ENCODE peak calls at places on chromosomes 3 and 15, in six cellular contexts. G is esophagus muscularis mucosa, C is left ventricle myocardium inferior, Q is sigmoid colon, R is thoracic aorta, K is A549. I is an unnamed sample.

GRCh38 chr3:99534951-99535704 is 103.3 kb upstream of the COL8A1 start:
- DNase-seq in C (no peak), G (no peak), Q (no peak), K (no peak), R (no peak), I (peak)

GRCh38 chr15:52148409-52148808 is 35.8 kb upstream of the BCL2L10 start:
- DNase-seq in K (no peak), C (no peak), Q (no peak), R (no peak), G (no peak), I (peak)

GRCh38 chr15:34760909-34761308 is 6.1 kb upstream of the GJD2 start:
- DNase-seq in K (no peak), R (no peak), C (no peak), G (no peak), Q (no peak), I (no peak)

GRCh38 chr3:195891431-195892104 is 16.8 kb downstream of the TNK2 start:
- DNase-seq in C (no peak), K (no peak), Q (no peak), G (no peak), R (no peak), I (no peak)

GRCh38 chr15:20351448-20351961 is 190.1 kb downstream of the GOLGA6L6 start:
- DNase-seq in K (peak), G (no peak), C (no peak), Q (peak), R (no peak), I (no peak)

GRCh38 chr3:26437678-26438077 is 184.9 kb upstream of the LRRC3B start:
- DNase-seq in Q (no peak), C (no peak), R (no peak), G (no peak), K (peak), I (peak)

GRCh38 chr3:40024526-40024925 is 215.1 kb downstream of the MYRIP start:
- DNase-seq in Q (no peak), R (no peak), C (no peak), G (peak), K (no peak), I (no peak)

GRCh38 chr3:194089357-194090177 is 46.4 kb upstream of the HES1 start:
- DNase-seq in C (peak), G (peak), K (peak), R (peak), Q (peak), I (peak)

GRCh38 chr15:31291048-31291578 is 35.5 kb upstream of the KLF13 start:
- DNase-seq in R (no peak), G (no peak), C (no peak), Q (no peak), K (no peak), I (no peak)

GRCh38 chr15:59688383-59688887 is 685 bp downstream of the BNIP2 start:
- DNase-seq in R (no peak), K (peak), G (no peak), C (no peak), Q (peak), I (peak)

GRCh38 chr3:37905987-37906674 is 44.5 kb downstream of the CTDSPL start:
- DNase-seq in C (no peak), Q (no peak), K (no peak), G (no peak), R (no peak), I (peak)

GRCh38 chr3:156135921-156136655 is 15.7 kb downstream of the KCNAB1 start:
- DNase-seq in R (no peak), G (peak), K (peak), Q (no peak), C (no peak), I (no peak)

GRCh38 chr3:2300938-2301337 is 202.3 kb downstream of the CNTN4 start:
- DNase-seq in K (no peak), G (no peak), C (no peak), R (no peak), Q (no peak), I (no peak)

GRCh38 chr15:25175033-25175788 is 220.4 kb downstream of the SNRPN start:
- DNase-seq in C (peak), K (no peak), G (peak), Q (no peak), R (no peak), I (no peak)

GRCh38 chr3:8713901-8714759 is 19.5 kb upstream of the CAV3 start:
- DNase-seq in G (no peak), Q (no peak), R (no peak), K (peak), C (no peak), I (no peak)

GRCh38 chr3:95341314-95341713 is 1278.5 kb downstream of the NSUN3 start:
- DNase-seq in R (no peak), Q (no peak), C (no peak), K (no peak), G (no peak), I (no peak)

GRCh38 chr15:83396071-83396470 is 51.1 kb upstream of the SH3GL3 start:
- DNase-seq in K (no peak), R (no peak), C (no peak), G (no peak), Q (no peak), I (no peak)

GRCh38 chr3:39067286-39067685 is 15.5 kb downstream of the WDR48 start:
- DNase-seq in K (no peak), Q (no peak), C (no peak), R (no peak), G (no peak), I (no peak)

GRCh38 chr3:12658593-12659058 is 5.3 kb downstream of the RAF1 start:
- DNase-seq in C (no peak), K (no peak), Q (no peak), G (no peak), R (no peak), I (peak)

GRCh38 chr3:83928391-83928790 is 1030.4 kb upstream of the CADM2 start:
- DNase-seq in C (no peak), K (peak), R (no peak), G (no peak), Q (no peak), I (no peak)

GRCh38 chr3:183114779-183115178 is 15.5 kb upstream of the MCCC1 start:
- DNase-seq in G (no peak), C (no peak), R (no peak), K (no peak), Q (no peak), I (no peak)

GRCh38 chr15:66477011-66477410 is 20.6 kb downstream of the SNAPC5 start:
- DNase-seq in C (no peak), R (no peak), K (no peak), G (no peak), Q (no peak), I (no peak)

GRCh38 chr3:149016669-149017541 is 25.6 kb downstream of the GYG1 start:
- DNase-seq in C (no peak), G (no peak), Q (no peak), R (no peak), K (no peak), I (peak)

GRCh38 chr3:50304601-50305000 is 1.2 kb upstream of the HYAL1 start:
- DNase-seq in K (no peak), Q (no peak), G (no peak), C (no peak), R (no peak), I (no peak)

GRCh38 chr3:190089711-190090110 is 31.0 kb downstream of the P3H2 start:
- DNase-seq in G (no peak), C (no peak), Q (no peak), R (no peak), K (no peak), I (no peak)

GRCh38 chr3:53083496-53083895 is 37.6 kb upstream of the SFMBT1 start:
- DNase-seq in R (no peak), C (peak), Q (peak), K (no peak), G (no peak), I (peak)

GRCh38 chr3:172514678-172515077 is 8.6 kb downstream of the TNFSF10 start:
- DNase-seq in K (no peak), C (no peak), Q (no peak), G (no peak), R (no peak), I (no peak)

GRCh38 chr3:114899186-114899931 is 247.7 kb downstream of the ZBTB20 start:
- DNase-seq in C (no peak), K (peak), R (no peak), Q (no peak), G (no peak), I (no peak)

GRCh38 chr3:55569033-55569518 is 82.0 kb upstream of the WNT5A start:
- DNase-seq in C (no peak), K (no peak), R (no peak), Q (no peak), G (no peak), I (no peak)

GRCh38 chr3:13648060-13648743 is 99.3 kb downstream of the FBLN2 start:
- DNase-seq in R (peak), Q (peak), K (peak), G (peak), C (peak), I (peak)

GRCh38 chr3:126340081-126340511 is 17.1 kb downstream of the KLF15 start:
- DNase-seq in K (no peak), C (peak), G (no peak), Q (peak), R (peak), I (no peak)

GRCh38 chr3:11138371-11138770 is 15.9 kb upstream of the HRH1 start:
- DNase-seq in K (no peak), G (no peak), Q (no peak), C (no peak), R (no peak), I (no peak)

GRCh38 chr3:168053115-168053514 is 42.6 kb downstream of the GOLIM4 start:
- DNase-seq in K (no peak), R (no peak), G (no peak), C (no peak), Q (no peak), I (no peak)

GRCh38 chr3:14376348-14377043 is 25.9 kb upstream of the SLC6A6 start:
- DNase-seq in C (no peak), R (no peak), Q (no peak), K (no peak), G (no peak), I (no peak)

GRCh38 chr15:83119968-83120581 is 12.6 kb downstream of the TM6SF1 start:
- DNase-seq in G (peak), Q (no peak), R (no peak), K (no peak), C (no peak), I (no peak)

GRCh38 chr3:13776253-13777050 is 103.4 kb downstream of the WNT7A start:
- DNase-seq in G (no peak), Q (no peak), C (no peak), R (no peak), K (no peak), I (no peak)

GRCh38 chr15:66494262-66494661 is 3.3 kb downstream of the SNAPC5 start:
- DNase-seq in Q (no peak), R (no peak), C (no peak), G (no peak), K (no peak), I (no peak)

GRCh38 chr3:8147726-8148125 is 353.9 kb upstream of the LMCD1 start:
- DNase-seq in C (no peak), Q (no peak), K (no peak), R (no peak), G (no peak), I (no peak)

GRCh38 chr3:38646630-38647029 is 2.9 kb downstream of the SCN5A start:
- DNase-seq in C (no peak), G (peak), Q (peak), R (no peak), K (peak), I (peak)

GRCh38 chr15:101050647-101051290 is 131.6 kb downstream of the LRRK1 start:
- DNase-seq in R (no peak), G (peak), C (no peak), Q (peak), K (no peak), I (no peak)

GRCh38 chr15:99435138-99435695 is 130.6 kb upstream of the MEF2A start:
- DNase-seq in R (no peak), C (no peak), Q (peak), K (no peak), G (no peak), I (no peak)
- TF ChIP-seq CTCF in R (no peak), C (no peak), Q (no peak), K (no peak), G (no peak), I (no peak)

GRCh38 chr15:62896380-62896866 is 146.1 kb upstream of the TPM1 start:
- DNase-seq in Q (no peak), C (no peak), R (no peak), K (peak), G (no peak), I (no peak)

GRCh38 chr15:62897634-62898033 is 144.9 kb upstream of the TPM1 start:
- DNase-seq in Q (no peak), C (no peak), G (no peak), R (no peak), K (no peak), I (no peak)

GRCh38 chr15:62895905-62896316 is 146.6 kb upstream of the TPM1 start:
- DNase-seq in G (no peak), R (no peak), Q (no peak), K (peak), C (no peak), I (peak)

GRCh38 chr15:62895139-62895866 is 147.2 kb upstream of the TPM1 start:
- DNase-seq in G (no peak), C (no peak), R (no peak), K (peak), Q (no peak), I (peak)

GRCh38 chr15:62896969-62897486 is 145.5 kb upstream of the TPM1 start:
- DNase-seq in G (peak), R (peak), K (peak), C (peak), Q (peak), I (peak)
- H3K4me3 ChIP-seq in G (peak), R (peak), K (peak), C (peak), Q (no peak), I (no peak)

DNA sequence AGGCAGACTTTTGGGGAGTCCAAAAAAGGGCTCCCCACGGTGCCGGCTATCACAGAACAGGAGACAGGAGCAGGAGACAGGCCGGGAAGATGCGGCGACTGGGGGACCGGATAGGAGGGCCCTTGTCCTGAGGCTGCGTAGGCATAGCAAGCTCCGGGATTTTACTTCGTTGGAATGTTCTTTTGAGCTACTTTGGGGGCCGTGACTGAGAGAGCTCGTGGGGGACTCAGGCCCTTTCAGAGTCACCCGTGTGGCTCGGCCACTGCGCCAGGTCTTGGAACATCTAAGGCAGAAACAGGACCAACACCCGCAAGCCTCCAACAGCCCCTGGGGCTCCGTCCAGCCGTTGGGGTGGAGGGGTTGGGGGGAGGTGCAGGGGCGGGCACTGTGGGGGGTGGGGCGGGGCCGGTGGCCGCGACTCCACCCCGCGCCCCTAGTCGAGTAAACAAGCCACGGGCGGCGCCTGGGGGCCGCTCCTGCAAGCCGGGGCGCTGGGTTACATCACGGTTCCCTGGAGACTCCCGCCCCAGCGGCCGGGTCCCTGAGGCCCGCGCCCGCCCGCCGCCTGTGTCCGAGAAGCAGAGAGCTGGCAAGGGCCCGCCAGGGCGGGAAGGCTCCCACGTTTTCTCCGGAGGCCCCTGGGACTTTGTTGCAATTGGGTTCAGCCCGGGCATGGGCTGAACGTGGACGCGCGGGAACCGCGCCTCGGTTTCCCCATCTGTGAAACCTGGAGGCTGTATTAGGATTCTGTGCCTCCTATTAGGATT is 23.3 kb upstream of the C15orf39 start:
- DNase-seq in K (no peak), Q (peak), G (no peak), C (peak), R (no peak), I (peak)
- TF ChIP-seq CTCF in K (no peak), Q (no peak), G (no peak), C (no peak), R (no peak), I (no peak)

GRCh38 chr3:147411235-147411607 is 2.1 kb downstream of the ZIC1 start:
- DNase-seq in K (no peak), R (no peak), Q (no peak), G (peak), C (no peak), I (no peak)
- H3K4me3 ChIP-seq in K (peak), R (peak), Q (no peak), G (peak), C (peak), I (peak)

DNA sequence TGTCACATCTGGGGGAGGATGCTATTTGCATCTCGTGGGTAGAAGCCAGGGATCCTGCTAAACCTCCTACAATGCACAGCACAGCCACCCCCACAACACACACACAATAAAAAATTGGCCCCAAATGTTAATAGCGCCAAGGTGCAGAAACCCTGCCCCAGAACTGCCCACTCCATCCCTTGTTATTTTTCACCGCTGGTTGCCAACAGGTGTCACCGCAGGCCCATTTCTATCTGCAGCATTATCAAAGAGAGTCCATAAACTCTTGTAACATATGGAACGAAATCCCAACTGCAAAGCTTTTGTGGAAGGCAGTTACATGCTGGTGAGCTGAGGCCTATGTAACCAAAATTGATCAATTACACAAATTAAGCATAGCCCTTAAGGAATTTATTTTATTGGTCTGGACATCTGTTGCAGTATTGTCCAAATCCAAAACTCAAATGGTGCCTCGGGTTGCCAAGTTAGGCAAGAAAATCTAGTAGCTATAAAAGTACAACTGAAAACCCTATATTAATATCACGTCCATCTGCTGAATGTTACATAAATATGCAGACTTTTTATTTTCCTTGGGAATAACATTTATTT is 66.2 kb downstream of the SAMMSON start:
- DNase-seq in R (no peak), K (peak), G (no peak), C (no peak), Q (no peak), I (no peak)
- TF ChIP-seq CTCF in R (no peak), K (peak), G (no peak), C (no peak), Q (no peak), I (no peak)

GRCh38 chr15:90413411-90414379 is 25.7 kb downstream of the IQGAP1 start:
- DNase-seq in Q (no peak), K (peak), C (no peak), R (no peak), G (no peak), I (peak)
- H3K4me3 ChIP-seq in Q (no peak), K (no peak), C (peak), R (peak), G (no peak), I (peak)

GRCh38 chr3:143731776-143732175 is 116.5 kb downstream of the SLC9A9 start:
- DNase-seq in K (no peak), Q (no peak), G (no peak), R (no peak), C (no peak), I (no peak)

GRCh38 chr3:143731304-143731703 is 117.0 kb downstream of the SLC9A9 start:
- DNase-seq in Q (no peak), G (no peak), R (no peak), C (no peak), K (no peak), I (no peak)

GRCh38 chr3:143726727-143727126 is 121.5 kb downstream of the SLC9A9 start:
- DNase-seq in C (no peak), K (no peak), Q (no peak), R (no peak), G (no peak), I (peak)

DNA sequence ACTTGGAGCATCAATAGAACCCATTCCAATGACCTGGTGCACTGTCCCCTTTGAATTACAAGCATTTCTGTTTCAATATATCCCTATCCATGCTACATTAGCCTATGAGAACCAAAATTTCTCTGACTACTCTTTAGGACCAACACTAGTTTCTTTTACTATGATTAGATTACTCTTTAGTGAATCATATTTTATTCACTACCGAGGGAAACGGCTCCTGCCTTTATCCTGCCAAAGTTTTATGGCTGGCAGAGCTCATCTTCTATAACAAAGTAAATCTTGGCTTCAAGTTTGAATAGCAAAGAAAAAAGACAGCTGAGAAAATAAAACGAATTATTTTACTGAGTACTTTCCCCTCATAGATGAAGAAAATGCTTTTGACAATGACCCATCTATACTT is 120.9 kb downstream of the SLC9A9 start:
- DNase-seq in Q (no peak), C (no peak), K (no peak), R (no peak), G (no peak), I (peak)
- TF ChIP-seq CTCF in Q (no peak), C (no peak), K (no peak), R (no peak), G (no peak), I (no peak)

GRCh38 chr15:57284535-57284934 is 91.8 kb upstream of the CGNL1 start:
- DNase-seq in Q (no peak), K (no peak), C (no peak), R (no peak), G (no peak), I (no peak)
- H3K4me3 ChIP-seq in Q (no peak), K (no peak), C (no peak), R (no peak), G (no peak), I (no peak)

I was measured in fibroblast of villous mesenchyme.